ENCODE peak calls at places on chromosomes 5 and 9, in four cellular contexts. S is OCI-LY7, F is stomach, J is uterus. K is an unnamed sample.

GRCh38 chr5:159184858-159185381 is 24.4 kb downstream of the RNF145 start:
- DNase-seq in F (no peak), J (no peak), S (no peak), K (no peak)

GRCh38 chr5:65774346-65774745 is 52.3 kb downstream of the NLN start:
- DNase-seq in F (no peak), J (no peak), S (no peak), K (no peak)

GRCh38 chr5:153782589-153783238 is 256.0 kb downstream of the FAM114A2 start:
- DNase-seq in F (no peak), S (no peak), J (no peak), K (no peak)

GRCh38 chr9:92711844-92712243 is 41.9 kb upstream of the IPPK start:
- DNase-seq in F (no peak), S (no peak), J (no peak), K (no peak)

GRCh38 chr5:176779537-176779936 is 30.8 kb upstream of the UNC5A start:
- DNase-seq in J (no peak), F (no peak), S (no peak), K (no peak)

GRCh38 chr5:75365740-75366139 is 28.7 kb downstream of the HMGCR start:
- DNase-seq in J (no peak), S (no peak), F (no peak), K (no peak)

GRCh38 chr5:160434022-160434531 is 12.4 kb downstream of the PTTG1 start:
- DNase-seq in F (no peak), S (peak; percentile 71), J (no peak), K (no peak)

GRCh38 chr5:54329731-54330709 is 19.6 kb upstream of the ARL15 start:
- DNase-seq in S (no peak), J (no peak), F (peak; percentile 72), K (no peak)

GRCh38 chr9:72836790-72837189 is 116.1 kb downstream of the ALDH1A1 start:
- DNase-seq in J (no peak), S (no peak), F (no peak), K (no peak)

GRCh38 chr9:94938384-94938783 is 211.9 kb downstream of the AOPEP start:
- DNase-seq in J (no peak), S (no peak), F (no peak), K (no peak)

GRCh38 chr9:75812139-75812538 is 78.3 kb upstream of the PCSK5 start:
- DNase-seq in S (no peak), F (no peak), J (no peak), K (no peak)

GRCh38 chr5:60722416-60722815 is 22.4 kb upstream of the DEPDC1B start:
- DNase-seq in F (no peak), S (no peak), J (no peak), K (no peak)

GRCh38 chr5:91357012-91357634 is 26.0 kb downstream of the ARRDC3 start:
- DNase-seq in J (no peak), F (peak; percentile 58), S (no peak), K (no peak)

GRCh38 chr9:110753734-110754231 is 85.2 kb downstream of the MUSK start:
- DNase-seq in S (no peak), J (no peak), F (no peak), K (no peak)

GRCh38 chr9:100601216-100601615 is 23.3 kb downstream of the CAVIN4 start:
- DNase-seq in J (no peak), S (peak; percentile 72), F (peak; percentile 40), K (peak; percentile 52)

GRCh38 chr5:149113669-149114068 is 27.6 kb upstream of the ABLIM3 start:
- DNase-seq in S (no peak), F (no peak), J (no peak), K (no peak)

GRCh38 chr5:69341520-69342161 is 9.0 kb upstream of the CCDC125 start:
- DNase-seq in J (no peak), S (no peak), F (no peak), K (no peak)

DNA sequence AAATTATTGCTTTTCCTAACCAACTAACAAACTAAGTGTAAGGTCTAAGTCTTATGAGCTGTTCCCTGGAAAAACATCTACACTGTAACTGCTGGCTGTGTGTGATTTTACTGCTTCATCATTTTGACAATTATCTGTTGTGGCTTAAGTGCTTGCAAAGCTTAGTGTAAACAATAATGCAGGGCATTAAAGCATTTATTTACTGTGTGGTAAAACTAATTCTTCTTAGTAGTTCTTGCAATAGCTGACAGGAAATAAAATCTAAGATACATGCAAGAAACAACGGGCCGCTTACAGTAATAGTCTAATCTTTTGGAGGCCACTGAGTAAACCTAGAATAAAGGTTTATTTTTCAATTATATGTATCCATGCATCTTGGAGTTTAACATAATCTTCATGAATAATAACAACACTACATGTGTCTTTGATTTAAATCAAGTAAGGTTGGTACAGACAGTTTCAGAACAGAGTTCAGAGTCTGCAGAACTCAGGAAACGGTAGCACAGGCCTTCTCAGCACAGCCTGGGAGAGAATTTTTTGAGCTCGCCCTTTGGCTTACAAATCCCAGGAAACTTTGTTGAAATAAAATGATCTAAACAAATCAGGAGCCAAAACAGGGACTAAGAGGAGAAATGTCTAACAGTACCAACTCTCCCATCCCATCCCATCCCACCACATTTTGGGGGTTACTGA is 473.0 kb downstream of the NR2F1-AS1 start:
- DNase-seq in J (no peak), F (no peak), S (no peak), K (no peak)
- H3K4me1 ChIP-seq in J (no peaks in the 10 kb centered on the region), F (peaks cover 16% of the 10 kb centered on the region), S (no peaks in the 10 kb centered on the region), K (no peaks in the 10 kb centered on the region)

GRCh38 chr5:132103380-132103951 is 29.9 kb downstream of the CSF2 start:
- DNase-seq in S (peak; percentile 89), J (peak; percentile 34), F (peak; percentile 46), K (peak; percentile 74)
- H3K4me1 ChIP-seq in S (peaks cover 66% of the 10 kb centered on the region), J (no peaks in the 10 kb centered on the region), F (peaks cover 16% of the 10 kb centered on the region), K (peaks cover 15% of the 10 kb centered on the region)

DNA sequence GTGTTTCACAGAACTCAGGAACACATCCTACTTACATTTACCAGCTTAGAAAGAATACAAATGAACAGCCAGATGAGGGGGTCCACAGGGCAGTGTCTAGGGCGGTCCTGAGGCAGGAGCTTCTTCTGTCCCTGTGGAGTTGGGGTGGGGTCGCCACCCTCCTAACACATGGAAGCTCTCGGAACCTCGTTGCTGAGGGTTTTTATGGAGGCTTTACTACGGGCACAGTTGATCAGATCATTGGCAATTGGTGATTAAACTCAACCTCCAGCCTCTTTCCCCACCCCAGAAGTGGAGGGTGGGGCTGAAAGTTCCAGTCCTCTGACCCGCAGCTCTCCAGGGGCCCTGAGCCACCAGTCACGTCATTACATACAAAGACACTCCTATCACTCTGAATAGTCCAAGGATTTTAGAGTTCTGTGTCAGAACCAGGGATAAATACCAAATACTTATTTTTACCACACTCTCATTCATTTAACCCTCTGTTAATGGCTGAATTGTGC is 156.9 kb downstream of the COL23A1 start:
- DNase-seq in S (no peak), J (no peak), F (no peak), K (peak; percentile 22)
- H3K4me1 ChIP-seq in S (no peaks in the 10 kb centered on the region), J (no peaks in the 10 kb centered on the region), F (peaks cover 14% of the 10 kb centered on the region), K (peaks cover 9% of the 10 kb centered on the region)

DNA sequence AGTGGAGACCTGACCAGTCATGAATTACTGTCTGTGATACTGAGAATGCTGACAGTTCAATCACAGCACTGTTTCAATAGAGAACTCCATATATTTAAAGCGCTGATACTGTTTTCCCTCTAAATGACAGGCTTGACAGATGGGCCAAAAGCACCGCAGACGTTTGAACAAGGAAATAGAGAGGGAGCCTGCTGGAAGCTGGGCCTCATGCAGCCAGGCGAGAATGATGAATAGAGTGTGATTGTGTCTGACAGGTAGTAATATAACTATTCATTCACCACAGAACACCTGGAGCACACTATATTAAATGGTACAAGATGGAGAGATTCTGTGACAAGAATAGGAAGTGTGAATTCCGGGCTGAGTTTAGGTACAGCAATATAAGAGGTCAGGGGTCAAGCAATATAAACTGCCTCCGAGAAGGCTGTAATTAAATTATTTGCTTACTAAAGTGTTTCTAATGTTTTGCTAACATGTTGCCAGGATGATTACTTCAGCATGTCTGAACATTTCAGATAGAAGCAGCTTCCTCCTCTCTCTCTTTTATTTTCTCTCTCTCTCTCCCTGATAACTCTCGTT is 297.7 kb downstream of the CSNK1G3 start:
- DNase-seq in F (no peak), J (no peak), S (peak; percentile 19), K (no peak)
- H3K4me1 ChIP-seq in F (peaks cover 21% of the 10 kb centered on the region), J (no peaks in the 10 kb centered on the region), S (peaks cover 26% of the 10 kb centered on the region), K (peaks cover 19% of the 10 kb centered on the region)

DNA sequence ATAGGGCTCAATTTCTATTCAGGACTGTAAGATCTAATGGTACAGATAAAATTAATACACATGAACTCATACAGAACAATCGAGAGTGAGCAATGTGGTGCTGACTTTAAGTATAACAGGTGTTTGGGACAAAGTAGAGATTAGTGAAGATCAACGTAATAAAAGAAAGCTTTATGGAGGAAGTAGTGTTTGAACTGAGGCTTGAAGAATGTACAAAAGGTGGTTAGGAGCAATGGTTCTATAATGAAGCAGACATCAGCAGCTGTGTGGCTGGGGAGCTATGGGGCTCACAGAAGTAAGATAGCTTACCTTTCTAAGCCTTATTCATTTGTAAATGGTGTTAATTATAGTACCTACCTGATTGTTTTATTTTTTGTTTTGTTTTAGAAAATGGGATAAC is 275.4 kb upstream of the RGMB start:
- DNase-seq in J (no peak), S (no peak), F (no peak), K (no peak)
- H3K4me1 ChIP-seq in J (no peaks in the 10 kb centered on the region), S (no peaks in the 10 kb centered on the region), F (peaks cover 5% of the 10 kb centered on the region), K (no peaks in the 10 kb centered on the region)

DNA sequence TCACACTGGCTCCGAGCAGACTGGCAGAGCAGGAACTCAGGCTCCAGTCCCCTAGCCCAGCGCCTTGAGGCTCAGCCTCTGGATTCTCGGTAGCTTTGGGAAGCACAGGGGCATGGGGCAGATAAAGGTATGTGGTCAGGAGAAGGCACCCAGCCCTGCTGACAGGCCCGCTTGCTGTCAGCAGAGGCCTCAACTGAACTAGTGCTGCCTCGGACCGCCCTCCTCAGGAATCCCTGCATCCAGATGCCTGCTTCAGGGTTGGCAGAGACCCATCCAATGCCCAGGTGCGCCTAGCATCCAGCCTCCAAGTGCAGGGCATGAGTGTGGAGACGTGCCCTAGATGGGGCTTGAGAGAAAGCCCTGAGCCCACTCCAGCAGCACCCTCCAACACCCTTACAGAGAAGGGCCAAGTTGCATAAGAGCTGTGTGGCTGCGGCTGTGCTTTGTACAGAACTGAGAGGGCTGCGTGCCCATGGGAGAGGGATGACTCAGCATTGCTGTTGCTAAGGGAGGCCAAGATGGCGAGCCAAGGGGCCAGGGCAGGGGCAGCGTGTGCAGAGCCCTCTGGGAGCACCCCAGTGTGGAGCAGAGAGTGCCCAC is 168.6 kb downstream of the MACROH2A1 start:
- DNase-seq in F (no peak), S (no peak), J (peak; percentile 41), K (peak; percentile 69)
- H3K4me1 ChIP-seq in F (peaks cover 38% of the 10 kb centered on the region), S (no peaks in the 10 kb centered on the region), J (no peaks in the 10 kb centered on the region), K (peaks cover 16% of the 10 kb centered on the region)

GRCh38 chr9:127541865-127542264 is 70.2 kb upstream of the STXBP1 start:
- DNase-seq in F (no peak), S (no peak), J (peak; percentile 69), K (no peak)
- H3K4me1 ChIP-seq in F (peaks cover 100% of the 10 kb centered on the region), S (no peaks in the 10 kb centered on the region), J (peaks cover 3% of the 10 kb centered on the region), K (peaks cover 6% of the 10 kb centered on the region)

DNA sequence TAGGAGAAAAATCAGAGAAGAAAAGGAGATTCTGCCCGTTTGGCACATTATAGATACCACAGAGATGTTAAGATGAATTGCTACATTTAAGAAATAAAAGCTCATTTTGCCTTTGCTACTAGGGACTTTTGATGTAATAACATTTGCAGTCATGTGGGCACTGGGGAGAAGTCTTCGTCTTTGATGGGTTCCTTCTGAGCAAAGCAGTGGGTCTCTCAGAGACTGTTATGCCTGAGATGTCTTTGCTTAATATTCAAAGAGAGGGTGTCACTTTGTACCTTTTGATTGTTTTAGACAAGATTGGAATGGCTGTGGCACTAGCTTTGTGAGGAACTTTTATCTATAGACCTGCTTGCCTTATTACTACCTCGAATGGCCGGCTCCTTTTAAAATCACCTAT is 25.0 kb downstream of the SLC25A25 start:
- DNase-seq in S (no peak), J (no peak), F (no peak), K (no peak)
- H3K4me1 ChIP-seq in S (peaks cover 23% of the 10 kb centered on the region), J (peaks cover 44% of the 10 kb centered on the region), F (peaks cover 94% of the 10 kb centered on the region), K (peaks cover 28% of the 10 kb centered on the region)

GRCh38 chr5:81117566-81117965 is 115.6 kb upstream of the CKMT2 start:
- DNase-seq in J (no peak), S (no peak), F (no peak), K (no peak)
- H3K4me1 ChIP-seq in J (no peaks in the 10 kb centered on the region), S (no peaks in the 10 kb centered on the region), F (no peaks in the 10 kb centered on the region), K (peaks cover 2% of the 10 kb centered on the region)

K was measured in lung.